ENCODE peak calls at places on chromosomes 4 and X, in ten cellular contexts. U, B, J, F, O, X, A, Y, Q and N are unnamed samples.

GRCh38 chr4:59044316-59044715 is 1934.1 kb upstream of the IGFBP7 start:
- DNase-seq in B (no peak), Y (no peak), U (no peak), A (no peak), O (no peak), X (no peak), J (no peak), Q (no peak), F (no peak), N (no peak)

GRCh38 chrX:80812176-80812575 is 2.5 kb upstream of the BRWD3 start:
- DNase-seq in Y (no peak), F (peak; percentile 10), B (no peak), U (no peak), Q (no peak), A (no peak), O (peak; percentile 12), J (peak; percentile 26), X (no peak), N (no peak)

GRCh38 chrX:110563276-110563675 is 204.6 kb downstream of the RTL9 start:
- DNase-seq in U (no peak), F (no peak), A (no peak), Q (no peak), Y (no peak), B (no peak), J (no peak), O (no peak), X (no peak), N (no peak)

GRCh38 chr4:52111995-52112394 is 60.9 kb downstream of the SPATA18 start:
- DNase-seq in F (no peak), J (no peak), Y (no peak), O (no peak), Q (no peak), A (no peak), X (no peak), U (no peak), B (no peak), N (no peak)

GRCh38 chr4:7763788-7764187 is 175.9 kb downstream of the AFAP1 start:
- DNase-seq in B (peak; percentile 40), O (no peak), X (no peak), A (no peak), F (no peak), Q (no peak), U (no peak), J (no peak), Y (no peak), N (no peak)

GRCh38 chr4:138650917-138651564 is 364.5 kb upstream of the NOCT start:
- DNase-seq in J (no peak), Q (no peak), U (no peak), Y (no peak), X (no peak), A (no peak), B (peak; percentile 23), O (peak; percentile 18), F (peak; percentile 30), N (no peak)

GRCh38 chr4:15659768-15660394 is 4.7 kb upstream of the FBXL5 start:
- DNase-seq in J (no peak), A (no peak), Q (no peak), O (no peak), B (no peak), Y (no peak), X (no peak), F (no peak), U (no peak), N (no peak)

GRCh38 chrX:112941209-112941788 is 100.7 kb upstream of the AMOT start:
- DNase-seq in Q (no peak), B (no peak), F (no peak), A (no peak), X (no peak), O (no peak), U (no peak), Y (no peak), J (no peak), N (no peak)

GRCh38 chrX:13808293-13808692 is 8.6 kb downstream of the GPM6B start:
- DNase-seq in B (no peak), Q (no peak), Y (no peak), F (no peak), A (no peak), X (no peak), O (no peak), U (no peak), J (no peak), N (no peak)

GRCh38 chr4:38085394-38086150 is 125.4 kb downstream of the PTTG2 start:
- DNase-seq in O (no peak), A (no peak), U (no peak), X (no peak), F (no peak), B (no peak), J (no peak), Y (no peak), Q (no peak), N (no peak)

GRCh38 chrX:138794285-138794684 is 82.8 kb upstream of the FGF13 start:
- DNase-seq in Y (no peak), Q (no peak), X (no peak), U (no peak), A (no peak), J (no peak), F (no peak), O (no peak), B (no peak), N (no peak)

GRCh38 chr4:104897297-104897645 is 249.4 kb upstream of the TET2 start:
- DNase-seq in B (no peak), U (no peak), O (no peak), Y (no peak), A (no peak), F (no peak), X (no peak), Q (no peak), J (no peak), N (no peak)

GRCh38 chr4:134144337-134144736 is 57.3 kb downstream of the PABPC4L start:
- DNase-seq in O (no peak), F (no peak), X (no peak), B (no peak), A (no peak), Q (no peak), Y (no peak), U (no peak), J (no peak), N (no peak)

GRCh38 chrX:1596676-1597344 is 5.4 kb downstream of the AKAP17A start:
- DNase-seq in J (no peak), Y (no peak), X (no peak), O (no peak), U (no peak), A (peak; percentile 3), Q (no peak), B (no peak), F (no peak), N (no peak)

GRCh38 chrX:1598876-1599790 is 7.7 kb downstream of the AKAP17A start:
- DNase-seq in X (no peak), Y (no peak), J (no peak), Q (no peak), B (no peak), A (peak; percentile 5), O (no peak), U (no peak), F (no peak), N (no peak)

GRCh38 chrX:1595711-1596060 is 4.3 kb downstream of the AKAP17A start:
- DNase-seq in Y (no peak), A (no peak), O (no peak), X (no peak), Q (no peak), F (no peak), J (no peak), U (no peak), B (no peak), N (no peak)

GRCh38 chrX:1598021-1598875 is 6.8 kb downstream of the AKAP17A start:
- DNase-seq in F (no peak), U (no peak), A (peak; percentile 11), X (no peak), J (no peak), O (no peak), B (no peak), Q (no peak), Y (no peak), N (no peak)

DNA sequence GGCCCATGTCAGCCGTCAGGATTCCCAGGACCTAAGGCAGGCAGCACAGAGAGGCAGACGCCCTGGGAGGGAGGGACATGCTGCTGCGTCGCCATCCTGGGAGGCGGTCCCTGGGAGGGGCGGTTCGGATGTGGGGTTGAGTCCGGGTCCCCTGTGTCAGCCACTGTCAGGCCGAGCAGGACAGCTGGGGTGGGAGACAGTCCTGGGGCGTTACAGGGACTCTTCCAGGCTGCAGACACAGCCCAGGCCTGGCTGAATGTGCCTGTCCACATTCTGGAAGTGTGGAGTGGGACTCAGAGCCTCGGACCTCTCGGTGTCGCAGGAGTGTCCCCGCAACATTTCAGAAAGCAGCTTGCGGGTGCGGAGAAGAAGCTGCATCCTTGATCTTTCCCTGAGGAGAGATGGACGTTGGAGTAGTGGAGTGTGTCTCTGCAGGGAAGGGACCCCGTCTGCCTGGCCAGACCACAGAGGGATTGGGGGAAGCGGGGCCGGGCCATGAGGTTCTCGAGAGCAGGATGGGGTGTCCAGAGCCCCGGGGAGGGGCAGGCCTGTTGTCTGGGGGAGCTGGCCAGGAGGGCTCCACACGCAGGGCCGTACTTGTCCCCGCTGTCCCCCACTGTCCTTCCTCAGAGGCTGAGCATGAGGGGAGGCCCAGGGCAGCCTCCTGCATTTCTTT is 6.1 kb downstream of the AKAP17A start:
- DNase-seq in U (no peak), Y (no peak), J (no peak), F (no peak), Q (no peak), X (no peak), B (no peak), O (no peak), A (peak; percentile 10), N (no peak)
- TF ChIP-seq POLR2A in U (no peak), Y (no peak), J (no peak), F (no peak), Q (no peak), X (no peak), B (no peak), O (no peak), A (no peak), N (no peak)

DNA sequence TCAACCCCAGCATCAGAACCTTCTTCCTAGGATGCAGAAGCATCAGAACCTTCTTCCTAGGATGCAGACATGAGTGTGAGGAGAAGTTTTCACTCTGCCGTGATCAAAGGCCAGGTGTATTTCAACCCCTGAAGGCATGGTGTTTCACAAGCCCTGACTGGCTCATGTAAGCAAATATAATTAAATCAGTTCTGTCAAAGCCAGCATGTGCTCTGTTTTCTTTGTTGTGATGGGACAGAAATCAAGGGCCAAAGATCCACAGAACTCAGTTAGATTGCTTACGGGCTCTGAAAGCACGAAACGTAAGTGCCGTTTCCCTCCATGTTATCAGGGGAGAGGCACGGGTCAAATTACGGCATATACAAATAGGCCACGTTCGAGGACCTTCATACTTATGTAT is 32.0 kb upstream of the CLDN24 start:
- DNase-seq in A (no peak), Y (peak; percentile 17), X (no peak), F (no peak), J (no peak), U (no peak), Q (no peak), B (no peak), O (peak; percentile 18), N (no peak)
- TF ChIP-seq POLR2A in A (no peak), Y (no peak), X (no peak), F (no peak), J (no peak), U (no peak), Q (no peak), B (no peak), O (no peak), N (no peak)

GRCh38 chr4:122827258-122827887 is 742 bp downstream of the FGF2 start:
- DNase-seq in Q (peak; percentile 67), Y (no peak), U (peak; percentile 73), F (no peak), B (no peak), J (no peak), X (no peak), O (peak; percentile 62), A (peak; percentile 16), N (no peak)
- TF ChIP-seq POLR2A in Q (no peak), Y (no peak), U (no peak), F (no peak), B (no peak), J (no peak), X (no peak), O (no peak), A (no peak), N (no peak)

GRCh38 chrX:10168226-10168625 is 11.5 kb downstream of the CLCN4 start:
- DNase-seq in Y (no peak), F (no peak), Q (no peak), A (no peak), B (no peak), U (peak; percentile 57), X (no peak), J (no peak), O (no peak), N (no peak)
- TF ChIP-seq POLR2A in Y (no peak), F (no peak), Q (no peak), A (no peak), B (no peak), U (no peak), X (no peak), J (no peak), O (no peak), N (no peak)